ENCODE peak calls at places on chromosomes 13 and 19, in five cellular contexts. R, P, G, Y and J are unnamed samples.

GRCh38 chr13:41905600-41906254 is 55.2 kb downstream of the VWA8 start:
- DNase-seq in R (no peak), P (peak), G (peak), Y (peak), J (peak)

GRCh38 chr19:53328967-53329366 is 4.6 kb upstream of the ZNF845 start:
- DNase-seq in R (no peak), P (no peak), G (no peak), Y (peak), J (peak)

GRCh38 chr13:23081246-23081645 is 99.5 kb upstream of the SGCG start:
- DNase-seq in R (no peak), P (no peak), G (no peak), Y (no peak), J (no peak)

GRCh38 chr13:98541701-98542203 is 35.2 kb downstream of the STK24 start:
- DNase-seq in R (no peak), P (no peak), G (no peak), Y (peak), J (peak)

GRCh38 chr13:99135591-99135990 is 65.1 kb upstream of the UBAC2 start:
- DNase-seq in R (no peak), P (no peak), G (no peak), Y (no peak), J (no peak)

GRCh38 chr13:50358221-50358620 is 343.0 kb downstream of the KCNRG start:
- DNase-seq in R (no peak), P (no peak), G (no peak), Y (peak), J (no peak)

GRCh38 chr19:18102916-18103542 is 5.5 kb downstream of the MAST3 start:
- DNase-seq in R (no peak), P (no peak), G (no peak), Y (no peak), J (no peak)

GRCh38 chr19:3451451-3451866 is 28.9 kb downstream of the SMIM24 start:
- DNase-seq in R (no peak), P (no peak), G (no peak), Y (peak), J (no peak)

GRCh38 chr19:48678201-48678600 is 5.4 kb upstream of the NTN5 start:
- DNase-seq in R (no peak), P (no peak), G (no peak), Y (no peak), J (peak)

GRCh38 chr19:38303517-38304351 is at the start of gene C19orf33:
- DNase-seq in R (no peak), P (peak), G (no peak), Y (no peak), J (no peak)

GRCh38 chr13:40243047-40243446 is 423.4 kb downstream of the FOXO1 start:
- DNase-seq in R (no peak), P (no peak), G (no peak), Y (no peak), J (no peak)

GRCh38 chr13:44422755-44423643 is 49.4 kb downstream of the SERP2 start:
- DNase-seq in R (no peak), P (no peak), G (no peak), Y (no peak), J (no peak)

GRCh38 chr13:83824561-83824960 is 57.7 kb downstream of the SLITRK1 start:
- DNase-seq in R (no peak), P (no peak), G (no peak), Y (no peak), J (no peak)

GRCh38 chr13:57992416-57992815 is 360.9 kb downstream of the PCDH17 start:
- DNase-seq in R (no peak), P (no peak), G (no peak), Y (no peak), J (no peak)

GRCh38 chr13:97659602-97660001 is 225.6 kb downstream of the RAP2A start:
- DNase-seq in R (no peak), P (no peak), G (peak), Y (peak), J (no peak)

GRCh38 chr13:26486550-26486949 is 70.9 kb upstream of the WASF3 start:
- DNase-seq in R (no peak), P (no peak), G (no peak), Y (no peak), J (no peak)

GRCh38 chr13:25766576-25766975 is 285.2 kb downstream of the SHISA2 start:
- DNase-seq in R (no peak), P (no peak), G (no peak), Y (no peak), J (no peak)

GRCh38 chr13:51794959-51795358 is 9.0 kb downstream of the DHRS12 start:
- DNase-seq in R (no peak), P (no peak), G (no peak), Y (no peak), J (no peak)

GRCh38 chr13:82330499-82330898 is 1551.8 kb downstream of the SLITRK1 start:
- DNase-seq in R (no peak), P (no peak), G (peak), Y (no peak), J (peak)

GRCh38 chr13:99376924-99377323 is 69.7 kb upstream of the GPR183 start:
- DNase-seq in R (no peak), P (no peak), G (no peak), Y (no peak), J (no peak)

GRCh38 chr19:2050349-2050990 is 574 bp downstream of the MKNK2 start:
- DNase-seq in R (no peak), P (no peak), G (no peak), Y (peak), J (peak)

GRCh38 chr19:2812414-2813234 is 7.0 kb upstream of the ZNF554 start:
- DNase-seq in R (no peak), P (no peak), G (no peak), Y (peak), J (no peak)

GRCh38 chr13:83449666-83450395 is 432.4 kb downstream of the SLITRK1 start:
- DNase-seq in R (no peak), P (no peak), G (no peak), Y (no peak), J (no peak)

DNA sequence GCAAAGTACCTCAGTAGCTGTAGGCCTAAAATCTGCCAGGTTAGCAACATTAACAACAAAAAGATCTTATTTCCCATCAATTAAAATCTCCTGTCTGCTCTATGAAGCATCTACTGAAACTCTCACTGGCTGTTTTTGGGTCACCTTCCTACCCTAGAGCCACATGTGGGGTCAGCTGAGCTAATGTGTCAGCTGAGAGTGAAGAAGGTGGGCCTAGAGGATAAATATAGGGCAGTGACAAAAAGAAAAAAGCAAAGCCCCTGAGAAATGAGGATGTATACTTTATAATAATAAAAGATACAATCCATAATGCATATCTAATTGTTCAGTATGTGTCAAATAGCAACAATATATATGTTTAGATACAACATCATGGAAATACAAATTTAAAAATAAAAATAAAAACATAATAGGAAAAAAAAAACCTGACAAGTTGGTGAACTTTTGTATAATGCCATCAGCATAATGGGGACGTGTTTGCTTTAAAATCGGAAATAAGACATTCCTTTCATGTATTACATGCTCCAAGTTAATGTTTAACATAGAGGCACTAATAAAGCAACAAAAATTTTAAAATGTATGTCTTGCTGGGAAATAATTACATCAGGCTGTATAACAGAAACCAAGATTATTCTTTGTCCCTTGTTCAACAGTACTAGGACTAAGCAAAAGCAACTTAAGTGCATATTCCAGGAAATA is 141.2 kb downstream of the GPC5 start:
- DNase-seq in R (no peak), P (no peak), G (no peak), Y (no peak), J (peak)
- TF ChIP-seq ZBTB33 in R (no peak), P (no peak), G (no peak), Y (no peak), J (no peak)

GRCh38 chr13:113548778-113549621 is 35.6 kb upstream of the TFDP1 start:
- DNase-seq in R (no peak), P (no peak), G (no peak), Y (peak), J (peak)
- TF ChIP-seq ZBTB33 in R (no peak), P (no peak), G (no peak), Y (no peak), J (no peak)

GRCh38 chr19:16618248-16618647 is 9.8 kb downstream of the MED26 start:
- DNase-seq in R (no peak), P (no peak), G (no peak), Y (no peak), J (no peak)

GRCh38 chr19:16621165-16621800 is 6.7 kb downstream of the MED26 start:
- DNase-seq in R (no peak), P (no peak), G (no peak), Y (no peak), J (no peak)

GRCh38 chr19:16619456-16619855 is 8.5 kb downstream of the MED26 start:
- DNase-seq in R (no peak), P (no peak), G (no peak), Y (no peak), J (no peak)

GRCh38 chr19:16620584-16620983 is 7.4 kb downstream of the MED26 start:
- DNase-seq in R (no peak), P (no peak), G (no peak), Y (no peak), J (no peak)

GRCh38 chr19:16620018-16620417 is 8.0 kb downstream of the MED26 start:
- DNase-seq in R (no peak), P (no peak), G (no peak), Y (no peak), J (no peak)
- TF ChIP-seq ZBTB33 in R (no peak), P (no peak), G (no peak), Y (no peak), J (no peak)

DNA sequence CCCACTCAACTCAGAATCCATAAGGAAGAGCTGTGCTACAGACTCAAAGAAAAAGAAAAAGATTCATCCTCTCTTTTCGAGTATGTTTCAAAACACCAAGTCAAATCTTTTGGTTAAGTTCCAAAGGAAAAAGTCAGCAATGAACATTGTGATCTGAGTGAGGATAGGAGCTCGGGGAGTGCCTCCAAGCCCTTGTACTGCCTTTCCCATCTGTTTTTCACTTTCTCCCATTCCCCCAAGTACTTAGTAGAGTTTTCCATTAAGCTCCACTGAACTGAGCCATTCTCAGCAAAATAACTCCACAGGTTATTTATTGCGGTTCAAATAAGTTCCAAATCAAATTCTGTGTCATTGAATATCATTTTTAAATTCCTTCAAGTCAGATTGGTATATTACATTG is 47.7 kb upstream of the MAB21L1 start:
- DNase-seq in R (no peak), P (no peak), G (no peak), Y (no peak), J (no peak)
- TF ChIP-seq ZBTB33 in R (no peak), P (no peak), G (no peak), Y (no peak), J (no peak)